ENCODE peak calls at places on chromosome 12, in eight cellular contexts. R, A, P, J, F, W, N and Y are unnamed samples. For H3K9me3, the result is how much of the 10 kb centered on the place peaks cover.

GRCh38 chr12:3123729-3124128 is 46.5 kb downstream of the TSPAN9 start:
- DNase-seq in R (peak), A (no peak), P (no peak), J (no peak), F (no peak), W (no peak), N (no peak), Y (no peak)

GRCh38 chr12:65188179-65188709 is 18.9 kb downstream of the LEMD3 start:
- DNase-seq in R (no peak), A (peak), P (no peak), J (no peak), F (no peak), W (no peak), N (no peak), Y (no peak)

GRCh38 chr12:89166525-89166934 is 185.8 kb downstream of the DUSP6 start:
- DNase-seq in R (peak), A (no peak), P (no peak), J (no peak), F (no peak), W (no peak), N (no peak), Y (peak)

GRCh38 chr12:128801879-128802391 is 21.8 kb downstream of the SLC15A4 start:
- DNase-seq in R (peak), A (peak), P (no peak), J (no peak), F (no peak), W (no peak), N (no peak), Y (no peak)

GRCh38 chr12:52918351-52918750 is 13.5 kb upstream of the KRT8 start:
- DNase-seq in R (no peak), A (no peak), P (no peak), J (no peak), F (no peak), W (no peak), N (no peak), Y (no peak)

GRCh38 chr12:5230861-5231260 is 187.2 kb downstream of the KCNA5 start:
- DNase-seq in R (no peak), A (no peak), P (no peak), J (no peak), F (no peak), W (no peak), N (no peak), Y (no peak)

GRCh38 chr12:57133916-57134315 is 5.6 kb downstream of the LRP1 start:
- DNase-seq in R (no peak), A (no peak), P (no peak), J (no peak), F (no peak), W (peak), N (no peak), Y (peak)

GRCh38 chr12:89636054-89636775 is 72.4 kb downstream of the ATP2B1 start:
- DNase-seq in R (peak), A (peak), P (no peak), J (no peak), F (no peak), W (no peak), N (no peak), Y (no peak)

GRCh38 chr12:3313655-3314305 is 177.2 kb upstream of the PRMT8 start:
- DNase-seq in R (no peak), A (peak), P (no peak), J (no peak), F (peak), W (no peak), N (no peak), Y (no peak)

GRCh38 chr12:63779498-63780481 is at the start of gene RXYLT1:
- DNase-seq in R (peak), A (peak), P (peak), J (peak), F (peak), W (peak), N (peak), Y (peak)

GRCh38 chr12:48767047-48767446 is 21.8 kb downstream of the ADCY6 start:
- DNase-seq in R (no peak), A (peak), P (no peak), J (no peak), F (no peak), W (peak), N (peak), Y (peak)

GRCh38 chr12:113295846-113296556 is 38.9 kb downstream of the SLC8B1 start:
- DNase-seq in R (no peak), A (no peak), P (no peak), J (no peak), F (no peak), W (no peak), N (no peak), Y (no peak)

GRCh38 chr12:24270464-24270863 is 321.0 kb upstream of the SOX5 start:
- DNase-seq in R (no peak), A (no peak), P (no peak), J (no peak), F (no peak), W (no peak), N (no peak), Y (no peak)

DNA sequence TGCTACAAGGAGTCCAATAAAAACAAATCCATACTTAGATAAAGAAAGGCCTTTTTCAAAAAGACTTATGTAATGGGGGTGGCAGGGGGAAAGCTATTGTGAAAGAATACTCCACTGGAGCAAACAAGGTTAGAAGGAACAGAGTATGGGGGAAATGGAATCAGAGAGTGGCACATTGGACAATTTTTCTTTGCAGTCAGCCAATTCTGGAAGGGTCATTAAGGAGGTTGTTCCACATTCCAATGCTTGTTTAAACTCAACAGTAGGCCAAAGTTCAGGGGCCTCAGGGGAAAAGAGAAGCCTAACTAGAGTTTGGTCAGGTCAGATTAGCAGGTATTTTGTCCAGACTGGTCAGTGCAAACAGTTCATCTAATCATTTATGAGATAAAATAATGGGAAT is 105.2 kb upstream of the RESF1 start:
- DNase-seq in R (no peak), A (no peak), P (no peak), J (no peak), F (no peak), W (no peak), N (no peak), Y (no peak)
- H3K9me3 ChIP-seq in R (under half), A (under half), P (under half), J (under half), F (under half), W (under half), N (under half), Y (under half)

GRCh38 chr12:74889563-74890236 is 319.9 kb downstream of the KCNC2 start:
- DNase-seq in R (peak), A (peak), P (no peak), J (no peak), F (no peak), W (no peak), N (no peak), Y (no peak)
- H3K27ac ChIP-seq in R (peak), A (peak), P (no peak), J (no peak), F (no peak), W (no peak), N (peak), Y (no peak)

GRCh38 chr12:92597997-92598396 is 104.8 kb upstream of the PLEKHG7 start:
- DNase-seq in R (peak), A (peak), P (no peak), J (no peak), F (no peak), W (no peak), N (no peak), Y (no peak)
- H3K9me3 ChIP-seq in R (under half), A (under half), P (under half), J (under half), F (under half), W (under half), N (under half), Y (under half)

GRCh38 chr12:127280393-127281275 is 986.3 kb upstream of the TMEM132C start:
- DNase-seq in R (no peak), A (peak), P (peak), J (peak), F (peak), W (peak), N (peak), Y (no peak)
- H3K27ac ChIP-seq in R (no peak), A (no peak), P (no peak), J (no peak), F (no peak), W (no peak), N (no peak), Y (no peak)

GRCh38 chr12:34300376-34301250 is 278.3 kb downstream of the ALG10 start:
- DNase-seq in R (no peak), A (no peak), P (no peak), J (no peak), F (no peak), W (peak), N (no peak), Y (no peak)
- H3K9me3 ChIP-seq in R (under half), A (under half), P (half or more), J (half or more), F (half or more), W (under half), N (under half), Y (under half)

DNA sequence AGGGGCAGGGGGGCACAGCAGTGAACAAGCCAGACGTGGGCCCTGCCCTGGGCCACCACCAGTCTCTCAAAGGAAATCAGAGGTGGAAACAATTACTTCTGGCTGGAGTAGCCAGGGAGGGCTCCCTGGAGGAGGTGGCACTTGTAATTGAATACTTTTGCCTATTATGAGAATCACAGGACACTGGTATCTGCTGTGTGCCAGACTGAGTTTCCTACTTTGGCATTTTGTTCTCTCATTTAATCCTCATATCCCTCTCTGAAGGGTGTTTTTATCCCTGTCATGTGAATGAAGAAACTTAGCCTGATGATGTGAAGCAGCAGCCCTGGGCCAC is 7.2 kb downstream of the FAM222A start:
- DNase-seq in R (no peak), A (no peak), P (no peak), J (no peak), F (no peak), W (no peak), N (no peak), Y (no peak)
- H3K27ac ChIP-seq in R (no peak), A (no peak), P (no peak), J (no peak), F (no peak), W (no peak), N (peak), Y (peak)